ENCODE peak calls at places on chromosomes 13 and 19, in five cellular contexts. N, X, J, U and I are unnamed samples.

GRCh38 chr13:110228936-110229904 is 77.7 kb downstream of the COL4A1 start:
- DNase-seq in N (no peak), X (no peak), J (peak), U (no peak), I (no peak)

GRCh38 chr13:94707400-94708021 is 4.8 kb downstream of the SOX21 start:
- DNase-seq in N (peak), X (no peak), J (no peak), U (no peak), I (no peak)

GRCh38 chr19:41350735-41351338 is 2.9 kb downstream of the TGFB1 start:
- DNase-seq in N (no peak), X (no peak), J (peak), U (no peak), I (no peak)

GRCh38 chr13:87678353-87678752 is 7.2 kb downstream of the SLITRK5 start:
- DNase-seq in N (no peak), X (no peak), J (no peak), U (no peak), I (no peak)

GRCh38 chr13:113739527-113740285 is 19.3 kb upstream of the TMEM255B start:
- DNase-seq in N (no peak), X (no peak), J (no peak), U (no peak), I (no peak)

GRCh38 chr13:100175078-100175802 is 86.3 kb downstream of the PCCA start:
- DNase-seq in N (no peak), X (no peak), J (no peak), U (no peak), I (no peak)

GRCh38 chr13:81487151-81487550 is 1146.2 kb upstream of the SPRY2 start:
- DNase-seq in N (peak), X (no peak), J (peak), U (peak), I (no peak)

GRCh38 chr19:53332484-53332883 is 1.1 kb upstream of the ZNF845 start:
- DNase-seq in N (no peak), X (no peak), J (no peak), U (no peak), I (no peak)

GRCh38 chr19:28213476-28214082 is 999.4 kb downstream of the UQCRFS1 start:
- DNase-seq in N (no peak), X (peak), J (no peak), U (peak), I (no peak)

DNA sequence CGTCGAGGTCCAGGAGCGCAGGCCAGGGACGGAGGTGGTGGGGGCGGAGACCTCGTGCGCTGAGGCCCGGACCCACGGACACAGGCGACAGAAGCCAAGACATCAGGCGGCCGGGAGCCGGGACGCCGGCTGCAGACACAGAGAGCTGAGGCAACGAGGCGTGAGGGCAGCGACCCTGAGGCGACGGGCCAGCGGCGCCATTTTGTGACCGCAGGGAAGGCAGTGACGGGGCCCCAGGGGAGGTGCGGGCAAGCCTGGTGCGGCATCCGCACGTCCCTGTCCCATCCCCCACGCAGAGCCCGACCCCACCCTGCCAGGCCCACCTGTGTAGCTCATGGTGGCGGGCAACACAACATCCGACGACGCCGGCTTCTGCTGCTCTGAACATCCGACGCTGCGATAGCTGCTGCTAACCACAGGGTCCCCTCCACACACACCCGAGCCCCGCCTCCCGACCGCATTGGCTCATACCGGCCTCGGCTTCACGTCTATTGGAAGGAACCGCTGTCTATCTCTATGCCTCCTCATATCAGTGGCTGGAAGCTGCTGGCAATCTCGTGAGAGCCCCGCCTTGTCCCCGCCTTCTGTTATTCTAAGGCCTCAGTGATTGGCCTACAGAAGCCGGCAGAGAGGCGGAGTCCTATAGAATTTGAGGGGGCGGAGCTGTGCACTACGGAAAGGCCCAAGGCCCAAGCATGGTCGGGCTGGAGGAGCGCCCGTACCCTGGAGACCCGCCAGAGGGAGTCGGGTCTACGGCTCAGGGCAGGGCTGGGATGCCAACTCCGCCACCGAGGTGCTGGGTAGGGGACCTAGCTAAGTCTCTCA is at the start of gene AKAP8L:
- DNase-seq in N (peak), X (peak), J (peak), U (peak), I (peak)
- TF ChIP-seq CTCF in N (peak), X (peak), J (peak), U (peak), I (peak)

GRCh38 chr13:72384186-72384823 is 343.1 kb downstream of the MZT1 start:
- DNase-seq in N (no peak), X (no peak), J (no peak), U (no peak), I (no peak)
- TF ChIP-seq CTCF in N (no peak), X (no peak), J (no peak), U (no peak), I (no peak)

GRCh38 chr13:107144432-107144831 is 576.5 kb upstream of the ARGLU1 start:
- DNase-seq in N (peak), X (no peak), J (peak), U (no peak), I (no peak)
- TF ChIP-seq CTCF in N (peak), X (no peak), J (no peak), U (peak), I (no peak)

DNA sequence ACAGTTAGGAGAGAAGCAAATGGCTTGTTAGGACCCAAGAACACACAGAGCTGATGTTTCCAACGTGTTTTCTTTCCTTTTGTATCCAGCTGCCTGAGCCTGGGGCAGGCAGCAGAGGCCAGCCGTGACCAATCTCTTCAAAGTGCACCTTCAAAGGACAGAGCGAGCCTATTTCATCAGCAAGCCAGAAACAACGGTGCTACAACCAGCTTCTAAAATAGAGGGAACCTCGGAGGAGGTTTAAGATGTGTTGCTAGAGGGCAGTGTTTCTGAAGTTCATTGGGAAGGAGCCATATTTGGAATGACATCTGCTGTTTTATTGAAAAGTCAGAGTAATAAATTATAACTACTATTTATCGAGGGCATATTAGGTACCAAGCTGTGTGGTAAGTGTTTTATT is 56.2 kb upstream of the RFC3 start:
- DNase-seq in N (peak), X (no peak), J (peak), U (peak), I (no peak)
- TF ChIP-seq CTCF in N (peak), X (no peak), J (no peak), U (no peak), I (peak)